ENCODE peak calls at places on chromosomes 7 and 10, in four cellular contexts. M is lung, T is brain microvascular endothelial cell, F is Peyer's patch. I is an unnamed sample.

GRCh38 chr10:1516492-1517224 is 220.7 kb downstream of the ADARB2 start:
- DNase-seq in M (no peak), T (no peak), F (no peak), I (peak; percentile 66)

GRCh38 chr7:42152353-42153205 is 84.4 kb downstream of the GLI3 start:
- DNase-seq in M (no peak), T (no peak), F (no peak), I (no peak)

GRCh38 chr7:36487756-36488336 is 98.2 kb downstream of the ANLN start:
- DNase-seq in M (no peak), T (peak; percentile 57), F (no peak), I (no peak)

GRCh38 chr10:31599626-31600504 is 280.8 kb downstream of the ZEB1 start:
- DNase-seq in M (no peak), T (no peak), F (no peak), I (peak; percentile 19)

GRCh38 chr7:154875297-154875696 is 127.6 kb downstream of the PAXIP1 start:
- DNase-seq in M (no peak), T (no peak), F (no peak), I (no peak)

GRCh38 chr10:111186385-111186784 is 109.6 kb downstream of the ADRA2A start:
- DNase-seq in M (no peak), T (no peak), F (no peak), I (no peak)

GRCh38 chr10:14573666-14574261 is 200.9 kb downstream of the FAM107B start:
- DNase-seq in M (no peak), T (peak; percentile 28), F (no peak), I (no peak)

GRCh38 chr7:139648941-139649425 is 125.5 kb downstream of the CLEC2L start:
- DNase-seq in M (peak; percentile 42), T (no peak), F (no peak), I (no peak)

GRCh38 chr7:92020636-92021035 is 80.0 kb downstream of the AKAP9 start:
- DNase-seq in M (no peak), T (no peak), F (no peak), I (no peak)

GRCh38 chr10:63544418-63544817 is 23.2 kb downstream of the REEP3 start:
- DNase-seq in M (no peak), T (no peak), F (no peak), I (no peak)

GRCh38 chr10:104895981-104896380 is 254.9 kb downstream of the SORCS3 start:
- DNase-seq in M (no peak), T (no peak), F (no peak), I (no peak)

GRCh38 chr10:118026936-118027335 is 19.8 kb downstream of the RAB11FIP2 start:
- DNase-seq in M (no peak), T (no peak), F (no peak), I (no peak)

GRCh38 chr7:152383341-152384234 is 52.2 kb downstream of the KMT2C start:
- DNase-seq in M (no peak), T (peak; percentile 77), F (no peak), I (no peak)

GRCh38 chr10:61478621-61479312 is 25.6 kb upstream of the TMEM26 start:
- DNase-seq in M (no peak), T (no peak), F (no peak), I (no peak)

GRCh38 chr7:98922392-98923107 is 44.2 kb downstream of the TRRAP start:
- DNase-seq in M (peak; percentile 67), T (peak; percentile 57), F (no peak), I (no peak)

GRCh38 chr7:143884276-143884977 is 17.5 kb downstream of the TCAF1 start:
- DNase-seq in M (no peak), T (no peak), F (no peak), I (no peak)

GRCh38 chr10:2576892-2577291 is 490.5 kb upstream of the PFKP start:
- DNase-seq in M (no peak), T (no peak), F (no peak), I (no peak)

GRCh38 chr7:114084381-114085312 is 165.8 kb upstream of the PPP1R3A start:
- DNase-seq in M (peak; percentile 47), T (no peak), F (peak; percentile 75), I (no peak)
- H3K4me3 ChIP-seq in M (peak overlapping the region; percentile 22), T (peak overlapping the region; percentile 80), F (peak overlapping the region; percentile 85), I (peak overlapping the region; percentile 80)

GRCh38 chr7:158864833-158865232 is 8.5 kb downstream of the DYNC2I1 start:
- DNase-seq in M (no peak), T (no peak), F (no peak), I (no peak)
- H3K27ac ChIP-seq in M (peak overlapping the region; percentile 86), T (no peak overlapping the region), F (peak overlapping the region; percentile 95), I (peak overlapping the region; percentile 78)

DNA sequence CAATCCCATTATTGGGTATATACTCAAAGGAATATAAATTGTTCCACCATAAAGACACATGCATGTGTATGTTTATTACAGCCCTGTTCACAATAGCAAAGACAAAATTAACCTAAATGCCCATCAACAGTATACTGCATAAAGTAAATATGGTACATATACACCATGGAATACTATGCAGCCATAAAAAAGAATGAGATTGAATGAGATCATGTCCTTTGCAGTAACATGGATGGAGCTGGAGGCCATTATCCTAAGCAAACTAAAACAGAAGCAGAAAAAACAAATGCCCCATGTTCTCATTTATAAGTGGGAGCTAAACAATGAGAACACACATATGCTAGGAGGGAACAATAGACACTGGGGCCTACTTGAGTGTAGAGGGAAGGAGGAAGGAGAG is 44.7 kb upstream of the CROT start:
- DNase-seq in M (no peak), T (no peak), F (no peak), I (no peak)
- H3K4me3 ChIP-seq in M (no peak overlapping the region), T (no peak overlapping the region), F (no peak overlapping the region), I (no peak overlapping the region)

GRCh38 chr7:52781250-52781649 is 254.2 kb upstream of the POM121L12 start:
- DNase-seq in M (no peak), T (no peak), F (no peak), I (no peak)
- H3K27ac ChIP-seq in M (no peak overlapping the region), T (no peak overlapping the region), F (no peak overlapping the region), I (no peak overlapping the region)

DNA sequence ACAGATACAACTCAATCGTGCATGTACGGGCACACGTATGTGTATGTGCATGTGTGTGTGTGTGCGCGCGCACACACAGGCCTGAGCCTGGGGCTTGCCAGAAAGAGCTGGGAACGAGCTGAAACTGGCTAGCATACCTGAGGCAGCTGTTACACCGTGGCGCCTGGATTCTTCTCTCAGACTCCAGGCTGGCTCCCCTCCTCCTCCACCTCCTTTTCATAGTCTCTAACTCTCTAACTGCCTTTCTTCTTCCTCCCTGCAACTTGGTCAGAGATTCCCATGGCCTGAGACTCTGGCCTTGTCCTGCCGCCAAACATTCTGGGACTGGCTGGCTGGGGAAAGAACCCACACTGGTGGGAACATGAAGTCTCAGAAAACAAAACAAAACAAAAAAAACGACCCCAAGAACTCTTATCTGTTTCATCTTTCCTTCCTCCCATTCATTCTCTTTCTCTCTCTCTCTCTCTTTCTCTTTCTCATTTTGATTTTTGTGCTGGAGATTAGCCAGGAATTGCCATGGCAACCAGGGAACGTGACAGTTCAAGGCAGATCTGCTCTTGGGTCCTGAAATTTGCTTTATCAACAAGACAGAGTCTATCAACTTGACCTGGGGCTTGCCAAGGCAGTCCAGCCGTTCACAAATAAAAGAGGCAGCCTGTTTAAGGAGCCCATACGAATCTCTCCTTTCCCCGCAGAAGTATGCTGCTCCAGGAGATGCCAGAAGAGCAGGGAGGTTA is 76.8 kb upstream of the SEM1 start:
- DNase-seq in M (no peak), T (no peak), F (no peak), I (no peak)
- H3K4me3 ChIP-seq in M (no peak overlapping the region), T (no peak overlapping the region), F (no peak overlapping the region), I (no peak overlapping the region)